ENCODE peak calls at places on chromosomes 13 and 19, in seven cellular contexts. R, T, N, P, W, V and S are unnamed samples.

GRCh38 chr19:31127132-31127967 is 221.9 kb downstream of the TSHZ3 start:
- DNase-seq in R (peak; percentile 98), T (no peak), N (no peak), P (no peak), W (peak; percentile 82), V (no peak), S (peak; percentile 93)

GRCh38 chr19:18049390-18049789 is 37.3 kb downstream of the IL12RB1 start:
- DNase-seq in R (peak; percentile 33), T (no peak), N (no peak), P (no peak), W (no peak), V (no peak), S (peak; percentile 92)

GRCh38 chr13:39655041-39655568 is 357 bp upstream of the COG6 start:
- DNase-seq in R (no peak), T (peak; percentile 3), N (no peak), P (no peak), W (no peak), V (no peak), S (no peak)

GRCh38 chr13:33642374-33643065 is 175.4 kb upstream of the RFC3 start:
- DNase-seq in R (peak; percentile 37), T (no peak), N (peak; percentile 7), P (peak; percentile 36), W (peak; percentile 87), V (no peak), S (no peak)

GRCh38 chr19:2055871-2056809 is 5.1 kb upstream of the MKNK2 start:
- DNase-seq in R (peak; percentile 74), T (no peak), N (no peak), P (peak; percentile 35), W (peak; percentile 80), V (peak; percentile 50), S (peak; percentile 93)

GRCh38 chr13:113117335-113117872 is 5.2 kb upstream of the F10 start:
- DNase-seq in R (no peak), T (no peak), N (no peak), P (no peak), W (no peak), V (no peak), S (no peak)

GRCh38 chr13:30142502-30143211 is 164.7 kb downstream of the KATNAL1 start:
- DNase-seq in R (peak; percentile 98), T (no peak), N (no peak), P (peak; percentile 87), W (peak; percentile 39), V (peak; percentile 28), S (peak; percentile 93)

GRCh38 chr19:35078807-35079206 is 36.8 kb upstream of the FXYD3 start:
- DNase-seq in R (no peak), T (no peak), N (no peak), P (no peak), W (no peak), V (no peak), S (peak; percentile 52)

GRCh38 chr19:3338541-3339181 is 27.7 kb upstream of the NFIC start:
- DNase-seq in R (no peak), T (no peak), N (no peak), P (peak; percentile 26), W (no peak), V (no peak), S (no peak)

GRCh38 chr13:97268772-97269171 is 46.6 kb downstream of the MBNL2 start:
- DNase-seq in R (no peak), T (no peak), N (no peak), P (no peak), W (no peak), V (peak; percentile 43), S (no peak)

GRCh38 chr19:681029-681626 is 4.9 kb downstream of the FSTL3 start:
- DNase-seq in R (no peak), T (no peak), N (peak; percentile 94), P (no peak), W (no peak), V (peak; percentile 96), S (peak; percentile 99)

GRCh38 chr13:97329331-97329730 is 104.6 kb upstream of the RAP2A start:
- DNase-seq in R (peak; percentile 47), T (no peak), N (no peak), P (no peak), W (no peak), V (peak; percentile 14), S (no peak)

GRCh38 chr13:45055198-45055901 is 65.0 kb upstream of the GTF2F2 start:
- DNase-seq in R (peak; percentile 97), T (no peak), N (no peak), P (peak; percentile 17), W (peak; percentile 22), V (no peak), S (peak; percentile 87)

GRCh38 chr13:107743523-107743922 is 471.8 kb downstream of the LIG4 start:
- DNase-seq in R (no peak), T (no peak), N (no peak), P (no peak), W (no peak), V (no peak), S (no peak)

GRCh38 chr19:35518313-35518712 is 4.9 kb upstream of the DMKN start:
- DNase-seq in R (peak; percentile 92), T (no peak), N (no peak), P (no peak), W (peak; percentile 72), V (no peak), S (peak; percentile 96)

GRCh38 chr13:42367836-42368235 is 95.9 kb downstream of the AKAP11 start:
- DNase-seq in R (no peak), T (no peak), N (no peak), P (no peak), W (no peak), V (no peak), S (no peak)

GRCh38 chr19:19146000-19146608 is 7.8 kb upstream of the TMEM161A start:
- DNase-seq in R (peak; percentile 35), T (peak; percentile 76), N (peak; percentile 72), P (peak; percentile 79), W (peak; percentile 55), V (peak; percentile 89), S (peak; percentile 97)

GRCh38 chr13:109725995-109726637 is 60.3 kb downstream of the IRS2 start:
- DNase-seq in R (no peak), T (no peak), N (no peak), P (no peak), W (no peak), V (no peak), S (no peak)

GRCh38 chr19:49400034-49400433 is 12.0 kb downstream of the KASH5 start:
- DNase-seq in R (no peak), T (no peak), N (no peak), P (no peak), W (no peak), V (no peak), S (no peak)

GRCh38 chr13:24746618-24747247 is 17.2 kb upstream of the RNF17 start:
- DNase-seq in R (peak; percentile 12), T (peak; percentile 46), N (peak; percentile 71), P (no peak), W (peak; percentile 28), V (peak; percentile 75), S (peak; percentile 87)

GRCh38 chr19:1567116-1567847 is 843 bp downstream of the MEX3D start:
- DNase-seq in R (no peak), T (no peak), N (peak; percentile 63), P (no peak), W (no peak), V (no peak), S (peak; percentile 97)

GRCh38 chr19:29666634-29667389 is 1.6 kb downstream of the PLEKHF1 start:
- DNase-seq in R (peak; percentile 70), T (peak; percentile 29), N (peak; percentile 79), P (peak; percentile 50), W (no peak), V (peak; percentile 71), S (peak; percentile 93)

GRCh38 chr19:43438291-43439162 is 23.8 kb downstream of the TEX101 start:
- DNase-seq in R (peak; percentile 53), T (no peak), N (no peak), P (peak; percentile 59), W (peak; percentile 59), V (no peak), S (no peak)

GRCh38 chr19:46229442-46229841 is at the start of gene IGFL1:
- DNase-seq in R (no peak), T (no peak), N (no peak), P (no peak), W (no peak), V (no peak), S (no peak)
- H3K4me2 ChIP-seq in R (no peak within 1 kb of the TSS), T (no peak within 1 kb of the TSS), N (no peak within 1 kb of the TSS), P (peak within 1 kb of the TSS; percentile 65), W (no peak within 1 kb of the TSS), V (no peak within 1 kb of the TSS), S (no peak within 1 kb of the TSS)

DNA sequence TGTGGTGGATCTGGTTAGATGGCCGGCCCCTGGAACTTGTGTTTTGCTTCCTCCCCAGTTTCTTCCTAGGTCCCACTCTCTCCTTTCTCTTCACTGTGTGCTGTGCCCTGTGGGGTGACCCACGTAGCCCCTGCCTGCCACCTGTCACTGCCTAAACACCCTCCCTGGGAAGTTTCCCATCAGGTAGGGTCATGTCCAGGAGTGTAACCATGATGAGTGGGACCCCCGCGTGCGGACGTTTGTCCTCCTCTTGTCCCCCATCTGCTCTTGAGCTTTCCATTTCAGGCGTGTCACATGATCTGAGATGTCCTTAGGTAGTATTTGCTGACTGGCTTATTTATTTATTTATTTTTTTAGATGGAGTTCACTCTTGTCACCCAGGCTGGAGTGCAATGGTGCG is 61.3 kb downstream of the ARHGEF7 start:
- DNase-seq in R (no peak), T (no peak), N (no peak), P (no peak), W (no peak), V (no peak), S (no peak)
- H3K4me2 ChIP-seq in R (no peak overlapping the region), T (no peak overlapping the region), N (no peak overlapping the region), P (no peak overlapping the region), W (no peak overlapping the region), V (no peak overlapping the region), S (no peak overlapping the region)

GRCh38 chr19:11140896-11141295 is 14.7 kb downstream of the SPC24 start:
- DNase-seq in R (no peak), T (no peak), N (no peak), P (no peak), W (no peak), V (no peak), S (no peak)

GRCh38 chr19:11138659-11139526 is 16.7 kb downstream of the SPC24 start:
- DNase-seq in R (peak; percentile 80), T (peak; percentile 57), N (peak; percentile 78), P (peak; percentile 87), W (peak; percentile 87), V (peak; percentile 52), S (peak; percentile 96)

GRCh38 chr19:11142528-11143171 is 12.9 kb downstream of the SPC24 start:
- DNase-seq in R (peak; percentile 90), T (peak; percentile 57), N (peak; percentile 78), P (peak; percentile 95), W (peak; percentile 91), V (peak; percentile 62), S (peak; percentile 98)

GRCh38 chr19:11145147-11145924 is 10.2 kb downstream of the SPC24 start:
- DNase-seq in R (no peak), T (no peak), N (no peak), P (no peak), W (no peak), V (no peak), S (peak; percentile 37)

GRCh38 chr19:11141937-11142527 is 13.6 kb downstream of the SPC24 start:
- DNase-seq in R (no peak), T (no peak), N (no peak), P (peak; percentile 49), W (peak; percentile 43), V (no peak), S (peak; percentile 14)
- H3K4me2 ChIP-seq in R (no peak overlapping the region), T (peak overlapping the region; percentile 14), N (no peak overlapping the region), P (peak overlapping the region; percentile 76), W (peak overlapping the region; percentile 84), V (peak overlapping the region; percentile 71), S (peak overlapping the region; percentile 20)

GRCh38 chr13:99406799-99407201 is 94.5 kb upstream of the TM9SF2 start:
- DNase-seq in R (no peak), T (no peak), N (no peak), P (no peak), W (no peak), V (no peak), S (no peak)
- H3K4me2 ChIP-seq in R (no peak overlapping the region), T (no peak overlapping the region), N (no peak overlapping the region), P (no peak overlapping the region), W (no peak overlapping the region), V (no peak overlapping the region), S (no peak overlapping the region)